ENCODE peak calls at places on chromosome 3, in seven cellular contexts. D is WTC11, P is HFFc6, K is coronary artery, A is choroid plexus epithelial cell, O is cardiac muscle cell, S is heart left ventricle. Q is an unnamed sample.

GRCh38 chr3:62073038-62073437 is 300.3 kb downstream of the FEZF2 start:
- DNase-seq in K (no peak), D (no peak), P (peak; percentile 19), A (no peak), S (no peak), O (no peak), Q (no peak)

GRCh38 chr3:176906046-176906905 is 291.0 kb downstream of the TBL1XR1 start:
- DNase-seq in K (no peak), D (no peak), A (peak; percentile 76), O (peak; percentile 37), S (peak; percentile 25), P (no peak), Q (no peak)

GRCh38 chr3:50078622-50079021 is 10.1 kb upstream of the RBM5 start:
- DNase-seq in D (no peak), O (no peak), A (peak; percentile 13), P (no peak), S (no peak), K (no peak), Q (no peak)

GRCh38 chr3:187994221-187995085 is 159.5 kb upstream of the LPP start:
- DNase-seq in S (no peak), A (peak; percentile 63), D (no peak), K (no peak), P (peak; percentile 77), O (no peak), Q (no peak)

GRCh38 chr3:153768559-153769469 is 352.4 kb upstream of the ARHGEF26 start:
- DNase-seq in K (no peak), P (peak; percentile 41), A (peak; percentile 81), O (peak; percentile 60), S (no peak), D (peak; percentile 44), Q (no peak)

GRCh38 chr3:58899953-58900298 is 149.9 kb downstream of the CFAP20DC start:
- DNase-seq in O (no peak), D (no peak), P (no peak), S (no peak), A (no peak), K (no peak), Q (no peak)

GRCh38 chr3:109927161-109927560 is 589.8 kb upstream of the DPPA4 start:
- DNase-seq in A (peak; percentile 97), S (no peak), P (peak; percentile 94), D (no peak), K (no peak), O (no peak), Q (no peak)

GRCh38 chr3:59425371-59425770 is 375.5 kb upstream of the CFAP20DC start:
- DNase-seq in S (no peak), A (peak; percentile 97), D (no peak), O (no peak), P (peak; percentile 3), K (no peak), Q (no peak)

GRCh38 chr3:162175904-162176303 is 679.3 kb downstream of the OTOL1 start:
- DNase-seq in D (no peak), K (no peak), O (no peak), A (no peak), P (no peak), S (no peak), Q (no peak)

GRCh38 chr3:16419640-16420039 is 93.9 kb downstream of the RFTN1 start:
- DNase-seq in D (no peak), K (no peak), P (peak; percentile 22), S (no peak), O (no peak), A (peak; percentile 66), Q (no peak)

GRCh38 chr3:186624598-186624997 is 11.7 kb downstream of the AHSG start:
- DNase-seq in D (no peak), K (no peak), A (no peak), O (no peak), S (no peak), P (no peak), Q (no peak)

GRCh38 chr3:67635257-67635656 is 19.2 kb downstream of the SUCLG2 start:
- DNase-seq in A (peak; percentile 80), K (no peak), S (no peak), O (no peak), P (peak; percentile 87), D (no peak), Q (no peak)

GRCh38 chr3:67635806-67636205 is 18.6 kb downstream of the SUCLG2 start:
- DNase-seq in S (no peak), D (no peak), K (no peak), P (no peak), O (no peak), A (peak; percentile 33), Q (no peak)

GRCh38 chr3:67630666-67631362 is 23.6 kb downstream of the SUCLG2 start:
- DNase-seq in A (no peak), S (no peak), O (no peak), K (no peak), D (no peak), P (no peak), Q (no peak)
- TF ChIP-seq CTCF in A (no peak), S (no peak), O (no peak), K (no peak), D (no peak), P (no peak), Q (no peak)

GRCh38 chr3:194875581-194876402 is 190.1 kb downstream of the FAM43A start:
- DNase-seq in P (no peak), S (no peak), K (no peak), D (no peak), A (no peak), O (no peak), Q (peak; percentile 43)

GRCh38 chr3:194874783-194875182 is 189.1 kb downstream of the FAM43A start:
- DNase-seq in D (no peak), K (no peak), P (no peak), S (no peak), O (no peak), A (no peak), Q (peak; percentile 56)

GRCh38 chr3:194874206-194874605 is 188.5 kb downstream of the FAM43A start:
- DNase-seq in K (no peak), A (no peak), D (no peak), P (no peak), O (no peak), S (no peak), Q (peak; percentile 10)

GRCh38 chr3:194877311-194878119 is 191.8 kb downstream of the FAM43A start:
- DNase-seq in S (no peak), A (no peak), K (no peak), O (no peak), D (no peak), P (no peak), Q (peak; percentile 43)

DNA sequence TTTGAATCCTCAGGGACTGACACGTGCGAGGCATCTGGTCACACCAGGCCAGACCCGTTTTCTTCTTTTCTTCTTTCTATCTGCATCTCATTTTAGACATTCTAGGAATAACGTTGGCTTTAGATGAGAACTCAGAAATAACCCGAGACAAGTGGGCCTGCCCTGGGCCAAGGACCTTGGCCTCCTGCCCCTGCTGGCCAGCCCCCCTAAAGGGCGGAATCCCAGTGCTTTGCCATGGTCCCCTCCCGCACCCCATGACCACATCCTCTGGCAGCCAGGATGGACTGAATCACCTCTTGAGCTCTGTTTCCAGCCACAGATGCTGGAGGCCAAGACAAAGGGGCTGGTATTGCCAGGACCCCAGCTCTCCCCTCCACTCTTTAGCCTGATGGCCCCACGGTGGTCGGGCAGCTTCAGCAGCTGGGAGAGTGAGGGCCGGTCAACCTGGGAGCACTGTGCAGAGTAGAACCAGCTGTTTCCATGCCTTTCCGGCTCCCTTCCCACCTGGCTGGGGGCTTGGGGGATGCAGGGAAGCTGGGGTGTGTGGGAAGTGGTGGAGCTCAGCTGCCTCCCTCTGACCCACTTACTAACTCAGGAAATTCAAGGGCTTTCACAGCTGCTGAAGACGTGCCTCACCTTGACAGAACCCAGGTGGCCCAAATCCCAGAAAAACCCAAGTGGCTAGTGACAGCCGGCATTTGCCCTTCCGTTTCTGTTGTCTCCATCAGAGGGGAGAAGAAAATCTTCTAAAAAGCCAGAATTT is 190.9 kb downstream of the FAM43A start:
- DNase-seq in K (no peak), S (no peak), A (no peak), O (no peak), P (no peak), D (no peak), Q (peak; percentile 54)
- TF ChIP-seq CTCF in K (no peak), S (no peak), A (no peak), O (no peak), P (no peak), D (no peak), Q (no peak)

DNA sequence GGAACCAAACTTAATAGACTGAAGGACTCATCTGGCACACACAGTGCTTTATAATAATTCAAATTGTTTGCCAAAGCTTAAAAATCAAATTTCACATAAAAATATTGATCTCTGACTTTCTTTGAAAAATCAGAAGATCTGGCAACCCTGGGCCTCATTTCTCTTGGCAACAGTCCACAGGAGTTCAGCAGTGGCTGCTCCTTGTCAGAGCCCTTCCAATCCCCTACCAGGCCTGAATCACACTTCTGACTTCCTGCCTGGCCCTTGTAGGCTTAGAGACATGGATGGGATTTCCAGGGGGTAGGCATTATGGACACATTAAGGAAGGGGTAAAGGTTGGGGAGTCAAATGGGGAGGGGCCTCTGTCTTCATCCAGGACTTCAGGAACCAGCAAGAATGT is 55.5 kb downstream of the PLS1 start:
- DNase-seq in S (no peak), K (no peak), O (no peak), P (no peak), A (no peak), D (no peak), Q (no peak)
- TF ChIP-seq CTCF in S (no peak), K (no peak), O (no peak), P (no peak), A (no peak), D (no peak), Q (no peak)

GRCh38 chr3:10334461-10334860 is 13.5 kb upstream of the SEC13 start:
- DNase-seq in D (peak; percentile 42), P (peak; percentile 67), K (no peak), O (no peak), S (no peak), A (no peak), Q (no peak)

GRCh38 chr3:10333359-10333670 is 12.4 kb upstream of the SEC13 start:
- DNase-seq in D (no peak), A (no peak), K (no peak), S (no peak), O (no peak), P (no peak), Q (no peak)

GRCh38 chr3:10331320-10331719 is 10.4 kb upstream of the SEC13 start:
- DNase-seq in S (no peak), A (no peak), D (no peak), P (no peak), K (no peak), O (no peak), Q (no peak)

GRCh38 chr3:10334042-10334441 is 13.1 kb upstream of the SEC13 start:
- DNase-seq in A (no peak), P (no peak), K (no peak), O (no peak), D (no peak), S (no peak), Q (no peak)

DNA sequence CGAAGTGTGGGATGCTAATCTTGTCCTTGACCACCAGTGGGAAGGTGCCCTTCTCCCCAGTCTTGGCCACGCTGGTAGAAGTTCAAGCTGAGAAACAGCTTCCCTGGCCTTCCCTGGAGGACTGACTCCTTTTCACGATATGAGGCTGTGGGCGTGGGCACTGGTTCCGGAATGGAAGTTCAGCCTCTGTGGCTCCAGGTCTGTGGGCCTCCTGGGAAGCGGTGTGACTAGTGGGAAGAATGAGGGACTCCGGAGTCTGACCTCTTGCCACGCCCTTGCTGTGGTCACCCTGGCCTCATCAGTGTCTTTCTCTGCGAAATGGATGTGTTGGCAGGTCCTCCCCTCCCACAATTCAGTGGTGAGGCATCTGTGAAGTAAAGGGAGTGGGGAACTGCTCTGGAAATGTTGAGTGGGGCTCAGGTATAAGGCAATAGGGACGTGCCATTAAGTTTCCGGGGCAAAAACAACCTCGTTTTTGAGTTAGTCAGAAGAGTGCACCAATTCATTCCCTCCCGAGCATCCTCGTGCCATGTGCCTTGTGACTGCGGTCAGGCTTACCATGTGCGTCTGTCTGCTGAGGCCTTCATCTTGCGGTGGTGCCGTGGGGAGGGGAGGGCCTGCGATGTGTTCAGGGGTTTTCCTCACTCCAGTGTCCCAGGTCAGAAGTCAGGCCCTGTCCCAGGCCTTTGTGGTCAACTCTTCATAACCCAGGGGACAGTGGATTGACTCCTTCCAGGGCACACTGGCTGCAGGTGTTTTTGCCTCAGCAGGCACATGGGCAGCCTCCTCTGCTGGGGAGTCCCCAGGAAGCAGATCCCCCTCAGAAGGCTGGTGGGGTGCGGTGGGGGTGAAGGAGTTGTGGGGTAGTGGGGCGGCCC is 11.8 kb upstream of the SEC13 start:
- DNase-seq in O (no peak), D (no peak), A (no peak), P (no peak), S (no peak), K (no peak), Q (no peak)
- TF ChIP-seq CTCF in O (no peak), D (no peak), A (no peak), P (no peak), S (no peak), K (no peak), Q (no peak)

Q was measured in type B pancreatic cell.